ENCODE peak calls at places on chromosomes 11 and 22, in seven cellular contexts. R is A549, S is uterus, P is transverse colon, I is stomach, U is heart left ventricle, G is IMR-90. W is an unnamed sample. For H3K4me1, the result is how much of the 10 kb centered on the place peaks cover.

GRCh38 chr11:70078796-70079616 is 889 bp downstream of the ANO1 start:
- DNase-seq in R (no peak), S (no peak), P (no peak), I (no peak), U (no peak), G (no peak), W (no peak)

GRCh38 chr11:1668911-1669473 is 28.0 kb upstream of the KRTAP5-6 start:
- DNase-seq in R (no peak), S (no peak), P (no peak), I (no peak), U (no peak), G (no peak), W (no peak)

GRCh38 chr11:67698247-67698646 is 23.8 kb upstream of the ALDH3B2 start:
- DNase-seq in R (peak), S (no peak), P (no peak), I (no peak), U (no peak), G (no peak), W (no peak)

GRCh38 chr11:59172345-59173079 is 580 bp downstream of the DTX4 start:
- DNase-seq in R (no peak), S (no peak), P (peak), I (peak), U (no peak), G (no peak), W (peak)

GRCh38 chr11:72079776-72080325 is 491 bp downstream of the NUMA1 start:
- DNase-seq in R (no peak), S (no peak), P (peak), I (peak), U (no peak), G (no peak), W (no peak)

GRCh38 chr11:102788334-102789035 is 8.1 kb upstream of the MMP10 start:
- DNase-seq in R (no peak), S (no peak), P (no peak), I (no peak), U (no peak), G (peak), W (no peak)

GRCh38 chr22:35306350-35306967 is 6.8 kb downstream of the TOM1 start:
- DNase-seq in R (no peak), S (no peak), P (no peak), I (no peak), U (no peak), G (no peak), W (no peak)

GRCh38 chr11:104764718-104765045 is 133.6 kb downstream of the CASP12 start:
- DNase-seq in R (no peak), S (no peak), P (no peak), I (no peak), U (no peak), G (peak), W (no peak)

GRCh38 chr11:130042093-130042591 is 27.6 kb upstream of the APLP2 start:
- DNase-seq in R (peak), S (no peak), P (no peak), I (no peak), U (no peak), G (peak), W (no peak)

GRCh38 chr22:40499187-40499753 is 128.9 kb downstream of the SGSM3 start:
- DNase-seq in R (peak), S (peak), P (no peak), I (peak), U (no peak), G (peak), W (peak)

GRCh38 chr11:88680806-88681205 is 343.3 kb upstream of the CTSC start:
- DNase-seq in R (no peak), S (no peak), P (no peak), I (no peak), U (no peak), G (peak), W (no peak)

GRCh38 chr22:32836286-32836859 is 34.9 kb downstream of the TIMP3 start:
- DNase-seq in R (peak), S (no peak), P (no peak), I (no peak), U (no peak), G (peak), W (no peak)

GRCh38 chr22:23305922-23306374 is 125.6 kb downstream of the BCR start:
- DNase-seq in R (no peak), S (peak), P (peak), I (peak), U (peak), G (peak), W (peak)

GRCh38 chr11:45163956-45164575 is 17.6 kb downstream of the PRDM11 start:
- DNase-seq in R (no peak), S (no peak), P (no peak), I (no peak), U (peak), G (peak), W (no peak)

GRCh38 chr11:108097179-108097578 is 24.2 kb upstream of the ACAT1 start:
- DNase-seq in R (no peak), S (no peak), P (no peak), I (no peak), U (no peak), G (no peak), W (no peak)

GRCh38 chr22:17957683-17958082 is 66.7 kb downstream of the MICAL3 start:
- DNase-seq in R (no peak), S (no peak), P (no peak), I (no peak), U (no peak), G (peak), W (no peak)

GRCh38 chr11:11894486-11894885 is 52.7 kb downstream of the USP47 start:
- DNase-seq in R (no peak), S (no peak), P (no peak), I (no peak), U (no peak), G (peak), W (no peak)

GRCh38 chr11:46890665-46891064 is 27.7 kb downstream of the LRP4 start:
- DNase-seq in R (no peak), S (no peak), P (no peak), I (no peak), U (no peak), G (peak), W (no peak)

GRCh38 chr11:80103149-80103859 is 662.5 kb upstream of the TENM4 start:
- DNase-seq in R (peak), S (no peak), P (no peak), I (no peak), U (no peak), G (peak), W (no peak)

GRCh38 chr22:19483481-19484244 is 3.9 kb downstream of the CDC45 start:
- DNase-seq in R (no peak), S (no peak), P (no peak), I (no peak), U (no peak), G (peak), W (no peak)

GRCh38 chr22:38314140-38314991 is 2.9 kb downstream of the CSNK1E start:
- DNase-seq in R (no peak), S (no peak), P (peak), I (no peak), U (no peak), G (peak), W (no peak)

GRCh38 chr22:38313384-38313955 is 3.8 kb downstream of the CSNK1E start:
- DNase-seq in R (peak), S (peak), P (peak), I (peak), U (peak), G (peak), W (peak)

GRCh38 chr22:38315801-38316339 is 1.4 kb downstream of the CSNK1E start:
- DNase-seq in R (no peak), S (no peak), P (no peak), I (no peak), U (no peak), G (no peak), W (no peak)

GRCh38 chr22:38316340-38317236 is 645 bp downstream of the CSNK1E start:
- DNase-seq in R (peak), S (peak), P (peak), I (peak), U (peak), G (peak), W (peak)

GRCh38 chr22:38314992-38315800 is 2.0 kb downstream of the CSNK1E start:
- DNase-seq in R (no peak), S (no peak), P (peak), I (peak), U (no peak), G (peak), W (no peak)
- H3K4me1 ChIP-seq in R (half or more), S (under half), P (half or more), I (half or more), U (half or more), G (under half), W (under half)

GRCh38 chr11:95231881-95232605 is 1.0 kb upstream of the SESN3 start:
- DNase-seq in R (no peak), S (peak), P (peak), I (peak), U (peak), G (no peak), W (peak)
- TF ChIP-seq POLR2A in R (no peak), S (peak), P (peak), I (no peak), U (no peak), G (no peak), W (peak)

GRCh38 chr11:17298302-17298701 is 21.8 kb downstream of the NUCB2 start:
- DNase-seq in R (no peak), S (no peak), P (no peak), I (no peak), U (no peak), G (peak), W (no peak)

GRCh38 chr11:17291710-17292109 is 15.2 kb downstream of the NUCB2 start:
- DNase-seq in R (no peak), S (no peak), P (no peak), I (no peak), U (no peak), G (no peak), W (no peak)

GRCh38 chr11:17296852-17297559 is 20.5 kb downstream of the NUCB2 start:
- DNase-seq in R (no peak), S (no peak), P (no peak), I (no peak), U (no peak), G (peak), W (no peak)

GRCh38 chr11:17294033-17294432 is 17.5 kb downstream of the NUCB2 start:
- DNase-seq in R (no peak), S (no peak), P (no peak), I (no peak), U (no peak), G (no peak), W (no peak)

DNA sequence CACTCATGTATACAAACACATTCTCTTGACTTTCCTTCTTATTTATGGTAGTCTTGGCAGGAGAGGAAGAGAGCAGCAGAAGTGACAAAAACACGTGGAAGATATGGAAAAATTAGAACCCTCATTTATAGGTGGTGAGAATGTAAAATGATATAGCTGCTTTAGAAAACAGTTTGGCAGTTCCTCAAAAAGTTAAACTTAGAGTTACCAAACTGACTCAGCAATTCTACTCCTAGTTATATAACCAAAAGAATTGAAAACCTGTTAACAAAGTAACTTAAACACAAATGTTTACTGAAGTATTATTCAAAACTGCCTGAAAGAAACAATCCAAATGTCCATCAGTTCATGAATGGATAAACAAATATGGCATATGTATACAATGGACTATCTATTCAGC is 16.8 kb downstream of the NUCB2 start:
- DNase-seq in R (no peak), S (no peak), P (no peak), I (no peak), U (no peak), G (peak), W (no peak)
- H3K4me1 ChIP-seq in R (under half), S (under half), P (under half), I (under half), U (under half), G (under half), W (under half)

DNA sequence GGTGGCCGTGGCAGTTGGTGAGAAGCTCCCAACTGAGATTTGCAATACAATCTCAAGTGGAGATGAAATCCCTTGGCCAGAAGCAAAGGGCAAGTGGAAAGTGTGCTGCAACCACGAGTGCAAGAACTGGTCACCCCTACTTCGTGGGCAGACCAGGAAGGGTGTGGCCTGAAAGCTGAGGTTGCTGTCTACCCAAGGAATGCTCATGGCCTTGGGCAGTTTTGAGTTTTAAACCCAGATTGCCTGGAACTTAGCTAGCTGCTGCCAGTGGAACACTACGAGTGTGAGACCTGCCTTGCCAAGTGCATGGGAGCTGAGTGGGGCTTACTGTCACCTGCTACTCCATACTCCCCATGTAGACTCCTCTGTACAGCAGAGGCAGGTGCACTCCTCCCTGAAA is 113.3 kb upstream of the FAT3 start:
- DNase-seq in R (no peak), S (no peak), P (no peak), I (no peak), U (no peak), G (no peak), W (no peak)
- TF ChIP-seq POLR2A in R (no peak), S (no peak), P (no peak), I (no peak), U (no peak), G (no peak), W (no peak)

DNA sequence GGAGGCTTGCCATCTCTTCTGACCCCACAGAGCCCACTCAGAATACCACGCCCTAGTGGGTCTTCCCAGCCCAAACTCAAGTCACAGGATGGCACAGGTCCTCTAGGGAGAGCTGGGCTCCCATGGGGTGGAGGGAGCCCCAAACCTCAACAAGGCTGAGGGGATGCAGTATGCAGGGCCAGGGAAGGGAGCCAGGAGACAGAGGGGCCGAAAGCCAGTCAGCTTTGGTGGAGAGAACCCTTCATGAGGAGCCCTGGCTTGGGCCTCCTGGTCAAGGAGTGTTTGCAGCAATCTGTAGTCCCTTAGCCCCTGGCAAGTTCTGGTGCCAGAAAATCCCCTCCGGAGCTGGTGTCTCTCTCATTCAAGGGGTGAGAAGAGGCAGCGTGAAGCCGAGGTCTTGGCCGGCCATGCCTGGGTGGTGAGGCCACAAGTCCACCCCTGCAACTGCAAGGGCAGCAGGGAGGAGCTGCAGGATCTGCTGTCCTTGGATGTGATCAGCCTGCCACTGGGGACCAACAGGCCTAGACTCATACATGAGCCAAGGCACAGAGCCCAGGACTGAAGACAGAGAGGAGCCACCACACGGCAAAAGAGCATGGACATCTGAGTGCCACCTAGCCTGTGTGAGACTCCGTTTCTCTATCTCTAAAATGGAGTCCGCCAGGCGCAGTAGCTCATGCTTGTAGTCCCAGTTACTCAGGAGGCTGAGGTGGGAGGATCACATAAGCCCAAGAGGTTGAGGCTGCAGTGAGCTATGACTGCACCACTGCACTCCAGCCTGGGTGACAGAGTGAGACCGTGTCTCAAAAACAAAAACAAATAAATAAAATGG is 24.1 kb downstream of the NEAT1 start:
- DNase-seq in R (no peak), S (peak), P (no peak), I (peak), U (peak), G (peak), W (no peak)
- H3K4me1 ChIP-seq in R (half or more), S (under half), P (under half), I (under half), U (under half), G (under half), W (under half)

GRCh38 chr11:22192642-22193347 is at the start of gene ANO5:
- DNase-seq in R (peak), S (peak), P (peak), I (peak), U (peak), G (no peak), W (peak)

GRCh38 chr11:22190827-22191463 is 1.9 kb upstream of the ANO5 start:
- DNase-seq in R (no peak), S (no peak), P (no peak), I (no peak), U (no peak), G (no peak), W (no peak)

GRCh38 chr11:22194907-22195306 is 2.0 kb downstream of the ANO5 start:
- DNase-seq in R (no peak), S (no peak), P (no peak), I (no peak), U (no peak), G (no peak), W (no peak)

GRCh38 chr11:22192289-22192641 is 620 bp upstream of the ANO5 start:
- DNase-seq in R (peak), S (no peak), P (peak), I (peak), U (no peak), G (no peak), W (no peak)

GRCh38 chr11:22193348-22194051 is 615 bp downstream of the ANO5 start:
- DNase-seq in R (peak), S (no peak), P (peak), I (peak), U (peak), G (no peak), W (peak)
- TF ChIP-seq POLR2A in R (peak), S (no peak), P (no peak), I (no peak), U (no peak), G (no peak), W (no peak)